ENCODE peak calls at places on chromosome 18, in eight cellular contexts. One of them, this sample, is unnamed.

GRCh38 chr18:48932462-48932818 is 18.3 kb downstream of the SMAD7 start:
- DNase-seq in mucosa of descending colon: no peak
- DNase-seq in BE2C: peak; percentile 47
- DNase-seq in adrenal gland: no peak
- DNase-seq in IMR-90: no peak
- DNase-seq in H1: no peak
- DNase-seq in mammary epithelial cell: no peak
- DNase-seq in uterus: no peak
- DNase-seq in this sample: no peak

GRCh38 chr18:8816805-8817204 is 111.4 kb downstream of the MTCL1 start:
- DNase-seq in IMR-90: peak; percentile 84
- DNase-seq in adrenal gland: no peak
- DNase-seq in H1: no peak
- DNase-seq in BE2C: no peak
- DNase-seq in mucosa of descending colon: no peak
- DNase-seq in uterus: no peak
- DNase-seq in mammary epithelial cell: no peak
- DNase-seq in this sample: no peak

GRCh38 chr18:13878858-13879257 is 36.5 kb downstream of the MC2R start:
- DNase-seq in H1: no peak
- DNase-seq in IMR-90: no peak
- DNase-seq in adrenal gland: no peak
- DNase-seq in mucosa of descending colon: no peak
- DNase-seq in mammary epithelial cell: no peak
- DNase-seq in uterus: no peak
- DNase-seq in BE2C: no peak
- DNase-seq in this sample: no peak

GRCh38 chr18:3193354-3193753 is 26.4 kb downstream of the MYOM1 start:
- DNase-seq in adrenal gland: no peak
- DNase-seq in H1: no peak
- DNase-seq in IMR-90: no peak
- DNase-seq in uterus: no peak
- DNase-seq in BE2C: no peak
- DNase-seq in mammary epithelial cell: no peak
- DNase-seq in mucosa of descending colon: no peak
- DNase-seq in this sample: no peak

GRCh38 chr18:59454909-59455727 is 96.1 kb upstream of the LMAN1 start:
- DNase-seq in IMR-90: no peak
- DNase-seq in BE2C: peak; percentile 57
- DNase-seq in uterus: no peak
- DNase-seq in H1: no peak
- DNase-seq in mucosa of descending colon: no peak
- DNase-seq in mammary epithelial cell: no peak
- DNase-seq in adrenal gland: no peak
- DNase-seq in this sample: no peak

GRCh38 chr18:49656098-49656591 is 94.3 kb downstream of the LIPG start:
- DNase-seq in adrenal gland: no peak
- DNase-seq in BE2C: no peak
- DNase-seq in IMR-90: peak; percentile 16
- DNase-seq in uterus: no peak
- DNase-seq in mammary epithelial cell: peak; percentile 99
- DNase-seq in H1: no peak
- DNase-seq in mucosa of descending colon: no peak
- DNase-seq in this sample: no peak

GRCh38 chr18:46320928-46321855 is 217.0 kb downstream of the HAUS1 start:
- DNase-seq in H1: no peak
- DNase-seq in mucosa of descending colon: no peak
- DNase-seq in uterus: no peak
- DNase-seq in IMR-90: peak; percentile 55
- DNase-seq in adrenal gland: no peak
- DNase-seq in BE2C: no peak
- DNase-seq in mammary epithelial cell: peak; percentile 84
- DNase-seq in this sample: no peak

GRCh38 chr18:8140841-8141501 is 468.3 kb upstream of the RAB12 start:
- DNase-seq in mucosa of descending colon: no peak
- DNase-seq in uterus: peak; percentile 73
- DNase-seq in IMR-90: peak; percentile 82
- DNase-seq in BE2C: no peak
- DNase-seq in H1: no peak
- DNase-seq in adrenal gland: peak; percentile 76
- DNase-seq in mammary epithelial cell: peak; percentile 38
- DNase-seq in this sample: no peak

GRCh38 chr18:43587538-43588153 is 310.4 kb upstream of the SYT4 start:
- DNase-seq in uterus: no peak
- DNase-seq in IMR-90: peak; percentile 41
- DNase-seq in mammary epithelial cell: peak; percentile 26
- DNase-seq in BE2C: no peak
- DNase-seq in mucosa of descending colon: no peak
- DNase-seq in adrenal gland: no peak
- DNase-seq in H1: no peak
- DNase-seq in this sample: no peak

GRCh38 chr18:2050016-2050415 is 521.3 kb downstream of the METTL4 start:
- DNase-seq in uterus: no peak
- DNase-seq in mucosa of descending colon: no peak
- DNase-seq in H1: no peak
- DNase-seq in mammary epithelial cell: peak; percentile 43
- DNase-seq in IMR-90: no peak
- DNase-seq in adrenal gland: no peak
- DNase-seq in BE2C: no peak
- DNase-seq in this sample: no peak

GRCh38 chr18:49359732-49360444 is 100.6 kb downstream of the DYM start:
- DNase-seq in mucosa of descending colon: no peak
- DNase-seq in adrenal gland: no peak
- DNase-seq in IMR-90: peak; percentile 90
- DNase-seq in mammary epithelial cell: peak; percentile 26
- DNase-seq in uterus: no peak
- DNase-seq in BE2C: no peak
- DNase-seq in H1: no peak
- DNase-seq in this sample: no peak

DNA sequence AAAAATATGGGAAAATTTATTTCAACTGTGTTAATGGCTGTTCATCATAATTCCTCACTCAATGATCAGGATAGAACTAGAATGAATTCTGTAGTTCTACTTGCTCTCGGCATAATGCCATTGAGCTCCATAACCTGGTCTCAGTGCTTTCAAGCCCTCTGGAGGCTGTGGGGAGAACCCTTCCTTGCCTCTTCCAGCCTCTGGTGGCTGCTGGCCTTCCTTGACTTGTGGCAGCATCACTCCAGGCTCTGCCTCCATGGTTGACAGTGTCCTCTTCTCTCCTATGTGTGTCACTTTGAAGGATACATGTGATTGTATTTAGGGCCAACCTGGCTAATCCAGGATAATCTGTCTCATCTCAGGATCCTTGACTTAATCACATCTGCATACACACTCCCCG is 26.9 kb upstream of the CABYR start:
- DNase-seq in BE2C: no peak
- DNase-seq in IMR-90: no peak
- DNase-seq in H1: no peak
- DNase-seq in adrenal gland: no peak
- DNase-seq in mammary epithelial cell: no peak
- DNase-seq in uterus: no peak
- DNase-seq in mucosa of descending colon: no peak
- DNase-seq in this sample: no peak
- TF ChIP-seq CTCF in BE2C: no peak
- TF ChIP-seq CTCF in IMR-90: no peak
- TF ChIP-seq CTCF in H1: peak; percentile 16
- TF ChIP-seq CTCF in adrenal gland: no peak
- TF ChIP-seq CTCF in mammary epithelial cell: no peak
- TF ChIP-seq CTCF in uterus: no peak
- TF ChIP-seq CTCF in mucosa of descending colon: no peak
- TF ChIP-seq CTCF in this sample: no peak

DNA sequence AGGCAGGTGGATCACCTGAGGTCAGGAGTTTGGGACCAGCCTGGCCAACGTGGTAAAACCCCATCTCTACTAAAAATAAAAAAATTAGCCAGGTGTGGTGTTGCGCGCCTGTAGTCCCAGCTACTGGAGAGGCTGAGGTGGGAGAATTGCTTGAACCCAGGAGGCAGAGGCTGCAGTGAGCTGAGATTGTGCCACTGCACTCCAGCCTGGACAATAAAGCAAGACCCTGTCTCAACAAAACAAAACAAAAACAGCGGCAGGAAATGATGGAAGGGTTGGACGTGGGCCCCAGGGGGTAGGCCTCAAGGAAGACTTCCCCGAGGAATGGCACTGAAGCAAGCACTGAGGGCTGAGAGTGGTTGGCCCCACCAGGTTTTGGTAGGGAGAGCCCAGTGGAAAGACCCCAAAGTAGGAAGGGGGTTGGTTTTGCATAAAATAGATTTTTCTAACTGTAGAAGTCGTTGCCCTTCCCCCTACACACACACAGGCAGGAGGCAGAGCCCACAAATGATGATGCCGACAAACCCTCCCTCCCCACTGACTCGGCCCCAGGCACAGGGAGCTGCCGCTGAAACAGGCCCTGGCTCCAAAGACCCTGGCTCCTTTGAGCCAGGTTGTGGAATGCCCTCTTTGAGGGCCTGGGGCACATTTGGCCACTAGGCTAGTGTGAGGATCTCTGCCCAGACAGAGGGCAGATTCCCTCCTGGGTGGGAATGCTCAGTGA is 104.8 kb downstream of the CABLES1 start:
- DNase-seq in adrenal gland: no peak
- DNase-seq in mucosa of descending colon: no peak
- DNase-seq in H1: no peak
- DNase-seq in uterus: no peak
- DNase-seq in IMR-90: no peak
- DNase-seq in BE2C: no peak
- DNase-seq in mammary epithelial cell: no peak
- DNase-seq in this sample: no peak
- H3K4me1 ChIP-seq in adrenal gland: no peaks in the 10 kb centered on the region
- H3K4me1 ChIP-seq in mucosa of descending colon: peaks cover 5% of the 10 kb centered on the region
- H3K4me1 ChIP-seq in H1: peaks cover 18% of the 10 kb centered on the region
- H3K4me1 ChIP-seq in uterus: no peaks in the 10 kb centered on the region
- H3K4me1 ChIP-seq in IMR-90: peaks cover 13% of the 10 kb centered on the region
- H3K4me1 ChIP-seq in BE2C: no peaks in the 10 kb centered on the region
- H3K4me1 ChIP-seq in mammary epithelial cell: peaks cover 17% of the 10 kb centered on the region
- H3K4me1 ChIP-seq in this sample: peaks cover 5% of the 10 kb centered on the region

GRCh38 chr18:37565985-37566478 is 434 bp upstream of the CELF4 start:
- DNase-seq in IMR-90: peak; percentile 5
- DNase-seq in adrenal gland: peak; percentile 50
- DNase-seq in mucosa of descending colon: no peak
- DNase-seq in mammary epithelial cell: peak; percentile 20
- DNase-seq in uterus: no peak
- DNase-seq in H1: no peak
- DNase-seq in BE2C: peak; percentile 75
- DNase-seq in this sample: no peak

GRCh38 chr18:37567061-37567993 is 1.7 kb upstream of the CELF4 start:
- DNase-seq in H1: no peak
- DNase-seq in IMR-90: no peak
- DNase-seq in adrenal gland: no peak
- DNase-seq in mucosa of descending colon: no peak
- DNase-seq in mammary epithelial cell: no peak
- DNase-seq in BE2C: no peak
- DNase-seq in uterus: no peak
- DNase-seq in this sample: no peak

GRCh38 chr18:37565138-37565984 is at the start of gene CELF4:
- DNase-seq in IMR-90: no peak
- DNase-seq in mammary epithelial cell: peak; percentile 15
- DNase-seq in mucosa of descending colon: no peak
- DNase-seq in BE2C: peak; percentile 46
- DNase-seq in uterus: no peak
- DNase-seq in adrenal gland: no peak
- DNase-seq in H1: no peak
- DNase-seq in this sample: no peak

GRCh38 chr18:37567994-37568359 is 2.4 kb upstream of the CELF4 start:
- DNase-seq in mammary epithelial cell: no peak
- DNase-seq in mucosa of descending colon: no peak
- DNase-seq in adrenal gland: no peak
- DNase-seq in H1: no peak
- DNase-seq in uterus: no peak
- DNase-seq in BE2C: no peak
- DNase-seq in IMR-90: no peak
- DNase-seq in this sample: no peak

DNA sequence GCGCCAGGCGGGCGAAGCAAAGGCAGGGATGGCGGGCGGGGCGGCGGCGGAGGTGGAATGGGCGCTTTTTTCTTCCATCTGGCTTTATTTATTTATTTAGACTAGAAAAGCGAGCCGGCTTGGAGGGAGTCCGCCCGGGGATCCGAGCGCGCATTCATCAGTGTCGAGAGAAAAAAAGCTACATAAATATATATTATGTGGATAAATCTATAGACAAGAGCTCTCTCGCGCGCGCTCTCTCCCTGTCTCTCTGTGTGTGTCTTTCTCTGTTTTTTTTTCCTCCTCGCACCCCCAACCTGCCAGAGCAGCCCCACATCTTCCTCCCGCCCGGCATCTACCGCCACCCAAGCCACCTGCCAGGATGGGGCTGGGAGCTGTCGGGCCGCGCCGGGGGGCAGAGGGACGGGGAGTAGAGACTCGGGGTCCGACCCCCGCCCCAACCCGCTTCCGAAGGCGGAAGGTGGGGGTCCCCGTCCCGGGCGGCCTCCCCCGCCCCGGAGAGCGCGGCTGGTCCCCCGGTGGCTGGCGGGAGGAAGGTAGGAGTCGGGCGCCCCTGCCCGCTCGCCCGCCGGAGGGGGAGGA is 972 bp upstream of the CELF4 start:
- DNase-seq in IMR-90: no peak
- DNase-seq in mammary epithelial cell: no peak
- DNase-seq in H1: no peak
- DNase-seq in BE2C: no peak
- DNase-seq in uterus: no peak
- DNase-seq in adrenal gland: no peak
- DNase-seq in mucosa of descending colon: no peak
- DNase-seq in this sample: no peak
- H3K4me3 ChIP-seq in IMR-90: peak overlapping the region; percentile 36
- H3K4me3 ChIP-seq in mammary epithelial cell: peak overlapping the region; percentile 43
- H3K4me3 ChIP-seq in H1: peak overlapping the region; percentile 64
- H3K4me3 ChIP-seq in BE2C: peak overlapping the region; percentile 64
- H3K4me3 ChIP-seq in uterus: peak overlapping the region; percentile 22
- H3K4me3 ChIP-seq in adrenal gland: peak overlapping the region; percentile 40
- H3K4me3 ChIP-seq in mucosa of descending colon: no peak overlapping the region
- H3K4me3 ChIP-seq in this sample: no peak overlapping the region

DNA sequence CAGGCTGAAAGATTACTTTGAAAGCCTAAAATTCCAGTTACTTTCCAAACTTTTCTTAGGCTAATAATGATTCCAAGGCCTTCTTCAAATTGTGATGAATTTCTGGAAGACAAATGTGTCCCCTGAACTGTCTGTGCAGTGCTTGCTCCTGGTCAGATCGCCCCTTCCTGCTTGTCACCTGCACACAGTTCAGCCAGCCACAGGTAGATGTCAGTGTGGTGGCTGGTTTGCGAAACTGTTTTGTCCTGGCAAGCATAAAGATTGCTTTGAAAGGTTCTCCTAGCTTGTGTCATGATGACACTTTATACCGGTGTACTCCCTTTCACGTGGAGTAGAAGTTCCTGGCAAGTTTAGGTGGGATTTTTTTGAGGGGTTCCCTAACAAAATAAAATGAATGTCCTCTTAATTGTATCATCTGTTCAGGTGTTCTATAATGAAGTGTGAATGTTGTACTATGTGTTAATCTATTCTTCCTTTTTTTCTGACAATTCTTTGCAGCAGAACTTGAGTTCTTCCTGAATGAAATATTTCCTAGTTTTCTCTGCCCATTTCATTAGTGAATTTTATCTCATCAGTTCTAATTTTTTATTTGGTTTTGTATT is 298.8 kb downstream of the ZNF407 start:
- DNase-seq in mucosa of descending colon: peak; percentile 70
- DNase-seq in H1: no peak
- DNase-seq in uterus: no peak
- DNase-seq in mammary epithelial cell: peak; percentile 62
- DNase-seq in BE2C: no peak
- DNase-seq in adrenal gland: peak; percentile 26
- DNase-seq in IMR-90: peak; percentile 12
- DNase-seq in this sample: peak; percentile 44
- TF ChIP-seq CTCF in mucosa of descending colon: peak; percentile 57
- TF ChIP-seq CTCF in H1: peak; percentile 90
- TF ChIP-seq CTCF in uterus: peak; percentile 18
- TF ChIP-seq CTCF in mammary epithelial cell: peak; percentile 89
- TF ChIP-seq CTCF in BE2C: peak; percentile 52
- TF ChIP-seq CTCF in adrenal gland: peak; percentile 42
- TF ChIP-seq CTCF in IMR-90: peak; percentile 11
- TF ChIP-seq CTCF in this sample: peak; percentile 60

This sample was measured in CD8-positive, alpha-beta T cell.